ENCODE peak calls at places on chromosomes 3 and 15, in seven cellular contexts. T is EL; J is ecto neural progenitor cell; E is stimulated activated CD4-positive, alpha-beta T cell treated with anti-CD3 and anti-CD28 coated beads, TNF-alpha, amount 100 ng/mL, for 1 hour; B is activated T-helper 1 cell treated with Interleukin-2 at 50 U/mL for 16 hours; P is KG1; V is activated CD4-positive, alpha-beta T cell treated with anti-CD3 and anti-CD28 coated beads, Interleukin-2, amount 10 ng/mL, durations not matched to agents 24 days and 14 days. A is an unnamed sample.

GRCh38 chr3:97138914-97139541 is 324.6 kb downstream of the EPHA6 start:
- DNase-seq in T (no peak), J (no peak), E (no peak), B (no peak), P (no peak), V (no peak), A (no peak)

GRCh38 chr3:24730173-24730572 is 235.5 kb upstream of the THRB start:
- DNase-seq in T (no peak), J (no peak), E (no peak), B (no peak), P (no peak), V (no peak), A (no peak)

GRCh38 chr3:66938338-66938963 is 59.7 kb upstream of the KBTBD8 start:
- DNase-seq in T (peak), J (peak), E (no peak), B (no peak), P (peak), V (peak), A (no peak)

GRCh38 chr3:172096881-172097420 is 57.6 kb downstream of the FNDC3B start:
- DNase-seq in T (peak), J (no peak), E (no peak), B (no peak), P (no peak), V (no peak), A (no peak)

GRCh38 chr15:40092416-40093223 is 16.1 kb downstream of the BMF start:
- DNase-seq in T (peak), J (peak), E (no peak), B (no peak), P (no peak), V (no peak), A (peak)

GRCh38 chr3:25589783-25590258 is 74.9 kb downstream of the TOP2B start:
- DNase-seq in T (no peak), J (no peak), E (no peak), B (no peak), P (no peak), V (no peak), A (no peak)

GRCh38 chr15:91549581-91549980 is 303.9 kb upstream of the SLCO3A1 start:
- DNase-seq in T (no peak), J (no peak), E (no peak), B (no peak), P (no peak), V (no peak), A (no peak)

GRCh38 chr15:69475769-69476358 is 23.2 kb downstream of the RPLP1 start:
- DNase-seq in T (peak), J (peak), E (peak), B (peak), P (peak), V (peak), A (peak)

GRCh38 chr15:65816441-65816840 is 24.3 kb upstream of the DENND4A start:
- DNase-seq in T (no peak), J (no peak), E (no peak), B (no peak), P (no peak), V (no peak), A (no peak)

GRCh38 chr15:41892621-41893421 is 1.0 kb downstream of the SPTBN5 start:
- DNase-seq in T (no peak), J (no peak), E (no peak), B (peak), P (no peak), V (peak), A (no peak)

GRCh38 chr3:67653425-67654098 is 850 bp downstream of the SUCLG2 start:
- DNase-seq in T (no peak), J (no peak), E (no peak), B (no peak), P (peak), V (no peak), A (no peak)

GRCh38 chr15:66951976-66952375 is 113.4 kb upstream of the SMAD3 start:
- DNase-seq in T (no peak), J (no peak), E (no peak), B (no peak), P (no peak), V (no peak), A (no peak)

GRCh38 chr15:101813803-101814534 is 2.0 kb downstream of the OR4F15 start:
- DNase-seq in T (peak), J (no peak), E (no peak), B (no peak), P (no peak), V (no peak), A (no peak)

GRCh38 chr3:52190294-52190841 is 7.6 kb upstream of the ALAS1 start:
- DNase-seq in T (peak), J (no peak), E (no peak), B (no peak), P (no peak), V (no peak), A (no peak)

GRCh38 chr3:194540268-194540937 is 53.6 kb upstream of the ATP13A3 start:
- DNase-seq in T (no peak), J (no peak), E (no peak), B (no peak), P (peak), V (peak), A (no peak)

GRCh38 chr3:81443948-81444347 is 317.5 kb downstream of the GBE1 start:
- DNase-seq in T (peak), J (no peak), E (no peak), B (no peak), P (no peak), V (no peak), A (no peak)

GRCh38 chr15:62979252-62979651 is 63.3 kb upstream of the TPM1 start:
- DNase-seq in T (no peak), J (no peak), E (no peak), B (no peak), P (no peak), V (no peak), A (no peak)

GRCh38 chr15:56243117-56243773 is 434 bp downstream of the RFX7 start:
- DNase-seq in T (peak), J (peak), E (peak), B (no peak), P (peak), V (peak), A (peak)

GRCh38 chr15:33612721-33613304 is 302.0 kb downstream of the RYR3 start:
- DNase-seq in T (no peak), J (no peak), E (no peak), B (no peak), P (no peak), V (no peak), A (no peak)

GRCh38 chr15:85579011-85579701 is 198.8 kb downstream of the AKAP13 start:
- DNase-seq in T (no peak), J (no peak), E (no peak), B (no peak), P (no peak), V (no peak), A (no peak)

GRCh38 chr3:2262204-2262603 is 163.5 kb downstream of the CNTN4 start:
- DNase-seq in T (no peak), J (no peak), E (no peak), B (no peak), P (no peak), V (no peak), A (no peak)

A was measured in type B pancreatic cell.